ENCODE peak calls at places on chromosomes 7 and 10, in six cellular contexts. J, M, A, G, Z and U are unnamed samples.

GRCh38 chr7:158596745-158597144 is 9.1 kb upstream of the PTPRN2 start:
- ATAC-seq in J (peak; percentile 25), M (no peak), A (no peak), G (no peak), Z (no peak), U (no peak)

GRCh38 chr10:49377256-49377655 is 18.6 kb downstream of the DRGX start:
- ATAC-seq in J (no peak), M (no peak), A (no peak), G (no peak), Z (no peak), U (no peak)

GRCh38 chr10:72062341-72062740 is 26.0 kb downstream of the SPOCK2 start:
- ATAC-seq in J (no peak), M (no peak), A (no peak), G (no peak), Z (no peak), U (no peak)

GRCh38 chr10:72186213-72186612 is 29.6 kb upstream of the ANAPC16 start:
- ATAC-seq in J (no peak), M (no peak), A (peak; percentile 62), G (no peak), Z (no peak), U (peak; percentile 81)

GRCh38 chr10:132859084-132859855 is 73.3 kb upstream of the NKX6-2 start:
- ATAC-seq in J (no peak), M (no peak), A (no peak), G (no peak), Z (no peak), U (no peak)

GRCh38 chr10:119120875-119121274 is 17.0 kb downstream of the DENND10 start:
- ATAC-seq in J (no peak), M (no peak), A (no peak), G (no peak), Z (no peak), U (no peak)

GRCh38 chr10:123755061-123755460 is 88.9 kb downstream of the GPR26 start:
- ATAC-seq in J (no peak), M (no peak), A (no peak), G (no peak), Z (no peak), U (no peak)

GRCh38 chr7:143230602-143231457 is 9.0 kb downstream of the TAS2R40 start:
- ATAC-seq in J (no peak), M (no peak), A (no peak), G (no peak), Z (no peak), U (no peak)

GRCh38 chr10:75425291-75426079 is 5.9 kb upstream of the LRMDA start:
- ATAC-seq in J (no peak), M (no peak), A (no peak), G (no peak), Z (no peak), U (no peak)

GRCh38 chr7:38339953-38340819 is 66.8 kb upstream of the TARP start:
- ATAC-seq in J (no peak), M (no peak), A (no peak), G (no peak), Z (no peak), U (no peak)

GRCh38 chr7:7265057-7265456 is 82.7 kb downstream of the C1GALT1 start:
- ATAC-seq in J (no peak), M (no peak), A (no peak), G (no peak), Z (no peak), U (no peak)

GRCh38 chr7:7203813-7204575 is 21.6 kb downstream of the C1GALT1 start:
- ATAC-seq in J (no peak), M (no peak), A (no peak), G (no peak), Z (no peak), U (no peak)

GRCh38 chr7:106770191-106770590 is 94.9 kb upstream of the PIK3CG start:
- ATAC-seq in J (no peak), M (peak; percentile 61), A (no peak), G (peak; percentile 59), Z (no peak), U (no peak)

GRCh38 chr10:84173543-84173942 is at the start of gene GPR15LG:
- ATAC-seq in J (no peak), M (no peak), A (no peak), G (no peak), Z (no peak), U (no peak)

GRCh38 chr10:89633484-89633883 is 11.6 kb downstream of the PANK1 start:
- ATAC-seq in J (no peak), M (peak; percentile 71), A (peak; percentile 99), G (peak; percentile 85), Z (no peak), U (no peak)

GRCh38 chr10:2011106-2011716 is 273.9 kb upstream of the ADARB2 start:
- ATAC-seq in J (no peak), M (no peak), A (no peak), G (no peak), Z (peak; percentile 47), U (no peak)

GRCh38 chr10:69721690-69722310 is 79.9 kb upstream of the COL13A1 start:
- ATAC-seq in J (no peak), M (no peak), A (peak; percentile 96), G (peak; percentile 73), Z (peak; percentile 71), U (no peak)

GRCh38 chr10:62916157-62916603 is 100.0 kb upstream of the EGR2 start:
- ATAC-seq in J (no peak), M (peak; percentile 50), A (peak; percentile 65), G (no peak), Z (no peak), U (peak; percentile 79)

GRCh38 chr7:11706666-11707605 is 125.1 kb downstream of the THSD7A start:
- ATAC-seq in J (no peak), M (peak; percentile 83), A (no peak), G (no peak), Z (peak; percentile 65), U (no peak)

GRCh38 chr7:86643478-86644281 is at the start of gene GRM3:
- ATAC-seq in J (no peak), M (peak; percentile 74), A (no peak), G (no peak), Z (peak; percentile 61), U (peak; percentile 55)

GRCh38 chr10:82440775-82441174 is 565.8 kb downstream of the NRG3 start:
- ATAC-seq in J (no peak), M (no peak), A (no peak), G (no peak), Z (no peak), U (no peak)

DNA sequence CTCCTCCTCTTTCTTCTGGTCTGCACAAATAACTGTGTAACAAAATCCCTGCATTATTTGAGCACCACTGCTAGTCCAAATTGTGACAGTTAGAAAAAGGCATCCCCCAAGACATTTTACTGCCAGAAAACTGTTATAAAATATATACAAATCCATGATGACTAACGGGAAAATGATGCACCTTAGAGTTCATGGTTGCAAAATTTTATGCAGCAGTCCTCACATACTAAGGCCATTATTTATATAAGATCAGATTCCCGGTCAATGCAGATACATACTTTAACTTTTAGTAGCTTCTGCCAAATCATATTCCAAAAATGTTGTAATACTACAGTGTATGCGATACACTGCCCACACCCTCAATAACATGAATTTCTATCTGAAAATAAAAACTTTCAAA is 239.9 kb upstream of the ZNF32 start:
- ATAC-seq in J (no peak), M (no peak), A (no peak), G (peak; percentile 77), Z (no peak), U (no peak)
- H3K4me3 ChIP-seq in J (no peak overlapping the region), M (no peak overlapping the region), A (no peak overlapping the region), G (no peak overlapping the region), Z (no peak overlapping the region), U (no peak overlapping the region)

GRCh38 chr10:44879531-44879899 is 31.6 kb upstream of the TMEM72 start:
- ATAC-seq in J (no peak), M (no peak), A (peak; percentile 40), G (no peak), Z (no peak), U (peak; percentile 18)

GRCh38 chr10:44880090-44880715 is 30.9 kb upstream of the TMEM72 start:
- ATAC-seq in J (no peak), M (no peak), A (no peak), G (no peak), Z (no peak), U (no peak)

GRCh38 chr10:44882146-44882720 is 28.9 kb upstream of the TMEM72 start:
- ATAC-seq in J (no peak), M (no peak), A (no peak), G (no peak), Z (no peak), U (no peak)

GRCh38 chr10:44881639-44882038 is 29.5 kb upstream of the TMEM72 start:
- ATAC-seq in J (no peak), M (no peak), A (no peak), G (no peak), Z (no peak), U (no peak)

GRCh38 chr10:44878704-44879530 is 32.2 kb upstream of the TMEM72 start:
- ATAC-seq in J (no peak), M (peak; percentile 94), A (peak; percentile 90), G (peak; percentile 97), Z (peak; percentile 76), U (peak; percentile 92)
- TF ChIP-seq POLR2A in J (no peak), M (peak; percentile 33), A (no peak), G (no peak), Z (no peak), U (peak; percentile 4)

GRCh38 chr7:128271471-128272454 is 30.7 kb downstream of the LEP start:
- ATAC-seq in J (no peak), M (no peak), A (no peak), G (no peak), Z (peak; percentile 19), U (no peak)
- H3K4me3 ChIP-seq in J (no peak overlapping the region), M (no peak overlapping the region), A (peak overlapping the region; percentile 29), G (peak overlapping the region; percentile 9), Z (peak overlapping the region; percentile 17), U (peak overlapping the region; percentile 40)

DNA sequence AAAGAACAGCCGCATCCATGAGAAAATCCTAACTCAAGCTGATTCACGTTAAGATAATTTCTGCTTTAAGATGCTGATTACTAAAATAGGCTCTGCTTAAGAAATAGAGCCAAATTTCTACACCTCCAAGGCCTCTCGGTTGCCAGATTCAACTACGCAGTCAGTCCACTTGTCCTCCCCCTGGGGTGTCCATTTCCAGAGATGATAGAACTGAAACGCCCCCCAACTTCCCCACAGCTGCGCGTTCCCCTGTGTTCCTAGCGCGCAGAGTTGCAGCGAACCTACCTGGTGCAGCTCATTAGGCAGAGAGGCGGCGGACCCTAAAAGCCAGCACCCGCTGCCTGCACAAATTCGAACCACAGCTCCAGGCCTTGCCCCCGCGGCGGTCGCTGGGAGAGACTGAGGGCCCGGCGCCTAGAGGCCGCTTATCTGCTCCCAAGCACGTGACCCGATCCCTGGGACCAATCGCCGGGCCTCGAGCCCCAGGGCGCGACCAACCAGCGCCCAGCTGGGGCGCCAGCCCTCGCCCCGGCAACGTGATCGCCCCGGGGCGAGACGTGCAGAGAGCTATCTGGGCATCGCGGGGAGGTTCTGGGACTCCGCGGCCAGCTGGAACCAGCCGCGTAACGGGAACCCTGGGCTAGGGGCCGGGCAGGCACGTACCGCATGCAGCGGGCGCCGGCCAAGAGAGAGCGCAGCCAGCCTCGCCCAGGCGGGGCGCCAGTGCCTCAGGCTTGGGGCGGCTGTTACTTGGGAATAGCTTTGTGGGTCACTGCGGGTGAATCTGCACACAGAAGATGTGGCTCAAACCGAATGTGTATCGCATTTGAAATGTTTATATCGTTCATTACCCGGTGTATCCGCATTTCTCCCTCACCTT is at the start of gene PPP1R3C:
- ATAC-seq in J (no peak), M (peak; percentile 97), A (peak; percentile 67), G (peak; percentile 94), Z (peak; percentile 92), U (peak; percentile 96)
- TF ChIP-seq POLR2A in J (no peak), M (peak; percentile 81), A (peak; percentile 99), G (peak; percentile 98), Z (peak; percentile 45), U (peak; percentile 95)